ENCODE peak calls at places on chromosomes 3 and 15, in five cellular contexts. One of them, this sample, is unnamed.

GRCh38 chr3:13718437-13718836 is 161.4 kb downstream of the WNT7A start:
- DNase-seq in AG04449: no peak
- DNase-seq in A549: no peak
- DNase-seq in endothelial cell of umbilical vein: no peak
- DNase-seq in foreskin fibroblast: no peak
- DNase-seq in this sample: no peak

GRCh38 chr3:65020780-65021179 is 333.0 kb upstream of the ADAMTS9 start:
- DNase-seq in AG04449: no peak
- DNase-seq in A549: no peak
- DNase-seq in endothelial cell of umbilical vein: no peak
- DNase-seq in foreskin fibroblast: no peak
- DNase-seq in this sample: no peak

GRCh38 chr15:63544253-63545026 is 40.0 kb downstream of the USP3 start:
- DNase-seq in AG04449: no peak
- DNase-seq in A549: no peak
- DNase-seq in endothelial cell of umbilical vein: no peak
- DNase-seq in foreskin fibroblast: no peak
- DNase-seq in this sample: no peak

GRCh38 chr15:98609144-98609852 is 39.0 kb upstream of the IGF1R start:
- DNase-seq in AG04449: no peak
- DNase-seq in A549: no peak
- DNase-seq in endothelial cell of umbilical vein: peak
- DNase-seq in foreskin fibroblast: peak
- DNase-seq in this sample: peak

GRCh38 chr15:92463826-92464225 is 70.1 kb downstream of the ST8SIA2 start:
- DNase-seq in AG04449: no peak
- DNase-seq in A549: peak
- DNase-seq in endothelial cell of umbilical vein: no peak
- DNase-seq in foreskin fibroblast: no peak
- DNase-seq in this sample: no peak

GRCh38 chr15:57923311-57923710 is 142.2 kb downstream of the ALDH1A2 start:
- DNase-seq in AG04449: no peak
- DNase-seq in A549: no peak
- DNase-seq in endothelial cell of umbilical vein: peak
- DNase-seq in foreskin fibroblast: peak
- DNase-seq in this sample: no peak

GRCh38 chr15:68220489-68220888 is 9.0 kb downstream of the CLN6 start:
- DNase-seq in AG04449: no peak
- DNase-seq in A549: no peak
- DNase-seq in endothelial cell of umbilical vein: no peak
- DNase-seq in foreskin fibroblast: no peak
- DNase-seq in this sample: no peak

GRCh38 chr3:18189651-18190050 is 235.5 kb downstream of the SATB1 start:
- DNase-seq in AG04449: no peak
- DNase-seq in A549: no peak
- DNase-seq in endothelial cell of umbilical vein: no peak
- DNase-seq in foreskin fibroblast: peak
- DNase-seq in this sample: peak

GRCh38 chr3:129359102-129359461 is 69.4 kb downstream of the EFCAB12 start:
- DNase-seq in AG04449: no peak
- DNase-seq in A549: no peak
- DNase-seq in endothelial cell of umbilical vein: no peak
- DNase-seq in foreskin fibroblast: no peak
- DNase-seq in this sample: no peak

GRCh38 chr3:71491141-71491752 is 92.3 kb downstream of the FOXP1 start:
- DNase-seq in AG04449: no peak
- DNase-seq in A549: no peak
- DNase-seq in endothelial cell of umbilical vein: no peak
- DNase-seq in foreskin fibroblast: no peak
- DNase-seq in this sample: no peak

GRCh38 chr3:156648086-156648485 is 26.3 kb upstream of the TIPARP start:
- DNase-seq in AG04449: no peak
- DNase-seq in A549: no peak
- DNase-seq in endothelial cell of umbilical vein: no peak
- DNase-seq in foreskin fibroblast: peak
- DNase-seq in this sample: no peak

GRCh38 chr15:67033521-67033920 is 31.9 kb upstream of the SMAD3 start:
- DNase-seq in AG04449: no peak
- DNase-seq in A549: no peak
- DNase-seq in endothelial cell of umbilical vein: no peak
- DNase-seq in foreskin fibroblast: no peak
- DNase-seq in this sample: no peak

GRCh38 chr15:57297630-57298029 is 78.7 kb upstream of the CGNL1 start:
- DNase-seq in AG04449: no peak
- DNase-seq in A549: no peak
- DNase-seq in endothelial cell of umbilical vein: no peak
- DNase-seq in foreskin fibroblast: no peak
- DNase-seq in this sample: no peak

GRCh38 chr15:60858511-60859085 is 370.5 kb downstream of the RORA start:
- DNase-seq in AG04449: no peak
- DNase-seq in A549: no peak
- DNase-seq in endothelial cell of umbilical vein: no peak
- DNase-seq in foreskin fibroblast: no peak
- DNase-seq in this sample: no peak

GRCh38 chr15:59434481-59434880 is 3.5 kb upstream of the FAM81A start:
- DNase-seq in AG04449: no peak
- DNase-seq in A549: no peak
- DNase-seq in endothelial cell of umbilical vein: no peak
- DNase-seq in foreskin fibroblast: no peak
- DNase-seq in this sample: no peak

GRCh38 chr3:138861755-138862333 is 27.1 kb upstream of the PIK3CB start:
- DNase-seq in AG04449: peak
- DNase-seq in A549: peak
- DNase-seq in endothelial cell of umbilical vein: peak
- DNase-seq in foreskin fibroblast: peak
- DNase-seq in this sample: no peak

GRCh38 chr15:27956285-27956684 is 142.8 kb downstream of the OCA2 start:
- DNase-seq in AG04449: no peak
- DNase-seq in A549: no peak
- DNase-seq in endothelial cell of umbilical vein: no peak
- DNase-seq in foreskin fibroblast: no peak
- DNase-seq in this sample: no peak

GRCh38 chr15:25787381-25787780 is 75.7 kb downstream of the ATP10A start:
- DNase-seq in AG04449: no peak
- DNase-seq in A549: no peak
- DNase-seq in endothelial cell of umbilical vein: no peak
- DNase-seq in foreskin fibroblast: peak
- DNase-seq in this sample: no peak

GRCh38 chr15:62850791-62851291 is 191.7 kb upstream of the TPM1 start:
- DNase-seq in AG04449: peak
- DNase-seq in A549: peak
- DNase-seq in endothelial cell of umbilical vein: peak
- DNase-seq in foreskin fibroblast: peak
- DNase-seq in this sample: no peak

GRCh38 chr15:79283252-79284048 is 928 bp downstream of the ANKRD34C start:
- DNase-seq in AG04449: no peak
- DNase-seq in A549: peak
- DNase-seq in endothelial cell of umbilical vein: peak
- DNase-seq in foreskin fibroblast: peak
- DNase-seq in this sample: no peak

GRCh38 chr3:157785071-157785826 is 282.0 kb upstream of the VEPH1 start:
- DNase-seq in AG04449: peak
- DNase-seq in A549: peak
- DNase-seq in endothelial cell of umbilical vein: no peak
- DNase-seq in foreskin fibroblast: peak
- DNase-seq in this sample: peak

GRCh38 chr3:64977308-64978100 is 289.7 kb upstream of the ADAMTS9 start:
- DNase-seq in AG04449: no peak
- DNase-seq in A549: no peak
- DNase-seq in endothelial cell of umbilical vein: no peak
- DNase-seq in foreskin fibroblast: peak
- DNase-seq in this sample: peak

GRCh38 chr3:25706213-25706612 is 41.5 kb upstream of the TOP2B start:
- DNase-seq in AG04449: no peak
- DNase-seq in A549: no peak
- DNase-seq in endothelial cell of umbilical vein: no peak
- DNase-seq in foreskin fibroblast: no peak
- DNase-seq in this sample: no peak

GRCh38 chr15:96412045-96412918 is 81.8 kb downstream of the NR2F2 start:
- DNase-seq in AG04449: no peak
- DNase-seq in A549: no peak
- DNase-seq in endothelial cell of umbilical vein: no peak
- DNase-seq in foreskin fibroblast: no peak
- DNase-seq in this sample: no peak

GRCh38 chr3:42772670-42773408 is at the start of gene CCDC13:
- DNase-seq in AG04449: no peak
- DNase-seq in A549: peak
- DNase-seq in endothelial cell of umbilical vein: peak
- DNase-seq in foreskin fibroblast: peak
- DNase-seq in this sample: peak

GRCh38 chr15:100751585-100751984 is 128.0 kb upstream of the ALDH1A3 start:
- DNase-seq in AG04449: no peak
- DNase-seq in A549: no peak
- DNase-seq in endothelial cell of umbilical vein: no peak
- DNase-seq in foreskin fibroblast: no peak
- DNase-seq in this sample: no peak

GRCh38 chr3:129238945-129239705 is 10.3 kb upstream of the COPG1 start:
- DNase-seq in AG04449: no peak
- DNase-seq in A549: peak
- DNase-seq in endothelial cell of umbilical vein: no peak
- DNase-seq in foreskin fibroblast: peak
- DNase-seq in this sample: no peak

GRCh38 chr3:87727783-87728182 is 331.0 kb downstream of the CGGBP1 start:
- DNase-seq in AG04449: no peak
- DNase-seq in A549: no peak
- DNase-seq in endothelial cell of umbilical vein: no peak
- DNase-seq in foreskin fibroblast: no peak
- DNase-seq in this sample: no peak

GRCh38 chr3:76756578-76756977 is 283.3 kb upstream of the ROBO2 start:
- DNase-seq in AG04449: no peak
- DNase-seq in A549: no peak
- DNase-seq in endothelial cell of umbilical vein: no peak
- DNase-seq in foreskin fibroblast: no peak
- DNase-seq in this sample: no peak

DNA sequence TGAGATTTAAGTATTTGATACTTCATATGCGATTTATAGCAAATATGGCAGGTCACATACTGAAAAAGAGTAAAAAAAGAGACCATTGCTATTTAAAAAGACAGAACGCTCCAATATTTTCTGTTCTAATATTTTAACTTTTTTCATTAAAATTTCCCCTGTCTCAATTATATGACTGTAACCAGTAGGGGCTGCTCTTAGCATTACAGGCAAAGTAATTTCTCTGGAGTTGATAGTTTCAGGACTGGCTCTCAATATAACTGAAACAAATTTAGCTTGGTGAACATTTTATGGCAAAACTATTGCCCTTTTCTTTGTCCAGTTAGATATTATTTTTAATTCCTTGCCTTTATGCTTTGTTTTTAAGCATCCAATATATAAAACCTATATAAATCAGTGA is 286.3 kb upstream of the ROBO2 start:
- DNase-seq in AG04449: no peak
- DNase-seq in A549: no peak
- DNase-seq in endothelial cell of umbilical vein: no peak
- DNase-seq in foreskin fibroblast: no peak
- DNase-seq in this sample: no peak
- TF ChIP-seq CTCF in AG04449: no peak
- TF ChIP-seq CTCF in A549: no peak
- TF ChIP-seq CTCF in endothelial cell of umbilical vein: no peak
- TF ChIP-seq CTCF in foreskin fibroblast: no peak
- TF ChIP-seq CTCF in this sample: no peak

DNA sequence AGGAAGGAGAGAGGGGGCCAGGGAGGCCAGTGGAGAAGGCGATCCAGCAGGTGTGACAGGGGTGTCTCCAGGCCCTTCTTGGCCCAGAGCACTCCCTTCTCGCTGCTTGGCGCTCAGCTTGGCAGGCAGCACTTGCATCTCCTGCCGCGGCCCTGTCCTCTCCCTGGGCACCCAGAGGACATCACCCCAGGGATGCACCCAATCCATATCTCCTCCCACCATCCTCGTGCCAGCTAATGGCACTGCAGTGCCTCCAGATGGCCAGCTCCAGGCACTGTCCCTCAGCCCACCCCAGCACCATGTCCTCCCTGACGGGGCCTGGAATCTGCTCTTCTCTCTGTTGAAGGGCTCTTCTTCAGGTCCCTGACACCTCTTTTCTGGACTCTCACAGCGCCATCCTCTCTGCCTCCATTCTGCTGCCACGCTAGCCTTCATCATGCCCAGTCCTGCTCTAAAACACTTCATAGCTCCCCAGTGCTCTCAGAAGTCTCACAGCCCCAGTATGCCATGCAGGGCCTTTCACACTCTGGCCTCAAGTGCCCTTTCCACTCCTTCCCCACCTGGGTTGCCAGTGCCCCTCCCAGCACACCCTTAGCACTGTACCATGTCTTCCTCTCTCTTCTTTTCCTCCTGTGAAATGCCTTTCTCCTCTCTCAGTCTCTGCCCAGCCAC is 106.8 kb upstream of the SLC6A11 start:
- DNase-seq in AG04449: no peak
- DNase-seq in A549: peak
- DNase-seq in endothelial cell of umbilical vein: no peak
- DNase-seq in foreskin fibroblast: no peak
- DNase-seq in this sample: no peak
- H3K4me3 ChIP-seq in AG04449: no peak
- H3K4me3 ChIP-seq in A549: no peak
- H3K4me3 ChIP-seq in endothelial cell of umbilical vein: no peak
- H3K4me3 ChIP-seq in foreskin fibroblast: no peak
- H3K4me3 ChIP-seq in this sample: no peak

DNA sequence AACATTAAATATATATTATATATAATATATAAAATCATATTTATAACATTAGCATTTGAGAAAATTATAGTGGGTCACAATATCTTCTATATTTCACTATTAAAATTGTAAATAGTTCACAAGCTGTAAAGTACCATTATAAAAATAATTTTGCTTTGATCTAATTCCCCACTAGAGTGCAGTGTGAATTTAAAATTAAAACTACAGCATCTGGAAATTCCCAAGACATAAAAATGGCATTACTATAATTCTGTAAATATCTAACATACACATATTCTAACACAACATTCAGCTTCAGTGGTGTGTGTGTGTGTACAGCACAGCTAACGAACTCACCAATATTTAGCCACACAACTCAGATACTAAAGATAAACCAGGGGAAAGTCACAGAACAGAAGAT is 424.9 kb upstream of the ZNF385D start:
- DNase-seq in AG04449: no peak
- DNase-seq in A549: no peak
- DNase-seq in endothelial cell of umbilical vein: no peak
- DNase-seq in foreskin fibroblast: no peak
- DNase-seq in this sample: no peak
- TF ChIP-seq CTCF in AG04449: no peak
- TF ChIP-seq CTCF in A549: no peak
- TF ChIP-seq CTCF in endothelial cell of umbilical vein: no peak
- TF ChIP-seq CTCF in foreskin fibroblast: no peak
- TF ChIP-seq CTCF in this sample: no peak

GRCh38 chr3:56988458-56988857 is 72.0 kb upstream of the SPATA12 start:
- DNase-seq in AG04449: no peak
- DNase-seq in A549: no peak
- DNase-seq in endothelial cell of umbilical vein: no peak
- DNase-seq in foreskin fibroblast: no peak
- DNase-seq in this sample: no peak

GRCh38 chr3:56990295-56991015 is 70.0 kb upstream of the SPATA12 start:
- DNase-seq in AG04449: no peak
- DNase-seq in A549: no peak
- DNase-seq in endothelial cell of umbilical vein: no peak
- DNase-seq in foreskin fibroblast: no peak
- DNase-seq in this sample: no peak

GRCh38 chr3:56987238-56987932 is 73.1 kb upstream of the SPATA12 start:
- DNase-seq in AG04449: no peak
- DNase-seq in A549: no peak
- DNase-seq in endothelial cell of umbilical vein: peak
- DNase-seq in foreskin fibroblast: no peak
- DNase-seq in this sample: no peak

GRCh38 chr3:56988874-56989433 is 71.5 kb upstream of the SPATA12 start:
- DNase-seq in AG04449: no peak
- DNase-seq in A549: peak
- DNase-seq in endothelial cell of umbilical vein: peak
- DNase-seq in foreskin fibroblast: peak
- DNase-seq in this sample: no peak

GRCh38 chr3:56989434-56990294 is 70.8 kb upstream of the SPATA12 start:
- DNase-seq in AG04449: no peak
- DNase-seq in A549: no peak
- DNase-seq in endothelial cell of umbilical vein: no peak
- DNase-seq in foreskin fibroblast: no peak
- DNase-seq in this sample: no peak
- H3K4me3 ChIP-seq in AG04449: no peak
- H3K4me3 ChIP-seq in A549: no peak
- H3K4me3 ChIP-seq in endothelial cell of umbilical vein: no peak
- H3K4me3 ChIP-seq in foreskin fibroblast: no peak
- H3K4me3 ChIP-seq in this sample: no peak